ENCODE peak calls at places on chromosomes 1 and 21, in nine cellular contexts. L, B, U, T, J, O, H, R and Y are unnamed samples.

GRCh38 chr1:39845569-39846566 is 37.4 kb downstream of the TRIT1 start:
- DNase-seq in L (no peak), U (peak), B (peak), J (peak), R (no peak), T (peak), O (peak), H (peak), Y (no peak)

GRCh38 chr1:203462878-203463277 is 12.7 kb upstream of the PRELP start:
- DNase-seq in H (no peak), B (peak), L (no peak), O (no peak), R (no peak), U (no peak), J (no peak), T (no peak), Y (no peak)

GRCh38 chr21:36980280-36981048 is 14.0 kb upstream of the HLCS start:
- DNase-seq in J (peak), T (peak), B (no peak), U (no peak), R (no peak), O (no peak), H (no peak), L (no peak), Y (peak)

GRCh38 chr21:38661296-38662223 is 144.2 kb upstream of the ETS2 start:
- DNase-seq in J (no peak), U (peak), O (no peak), T (no peak), B (peak), H (peak), L (no peak), R (no peak), Y (peak)

GRCh38 chr1:74995848-74996247 is 138.3 kb upstream of the LHX8 start:
- DNase-seq in R (no peak), T (no peak), U (no peak), J (peak), H (no peak), O (no peak), B (no peak), L (no peak), Y (no peak)

GRCh38 chr1:7299994-7300393 is 471.1 kb upstream of the VAMP3 start:
- DNase-seq in H (peak), J (no peak), L (no peak), U (no peak), B (peak), T (no peak), R (peak), O (no peak), Y (peak)

GRCh38 chr1:225794954-225795353 is 15.0 kb upstream of the EPHX1 start:
- DNase-seq in H (no peak), L (no peak), O (no peak), B (no peak), R (no peak), U (no peak), J (no peak), T (no peak), Y (no peak)

GRCh38 chr1:60345621-60346020 is 272.1 kb upstream of the C1orf87 start:
- DNase-seq in O (no peak), U (no peak), R (no peak), B (peak), J (no peak), H (no peak), T (no peak), L (no peak), Y (no peak)

GRCh38 chr21:36065497-36066036 is 4.3 kb upstream of the CBR1 start:
- DNase-seq in O (no peak), R (peak), L (no peak), U (peak), J (peak), H (no peak), B (peak), T (no peak), Y (no peak)

GRCh38 chr1:25922633-25923567 is 16.7 kb upstream of the STMN1 start:
- DNase-seq in H (no peak), O (peak), L (peak), J (peak), U (peak), R (no peak), B (no peak), T (peak), Y (peak)

GRCh38 chr1:55827350-55827749 is 612.2 kb upstream of the USP24 start:
- DNase-seq in H (peak), R (peak), B (peak), T (no peak), O (no peak), U (peak), J (no peak), L (no peak), Y (no peak)

GRCh38 chr1:202590975-202591411 is 119.3 kb downstream of the SYT2 start:
- DNase-seq in T (no peak), B (no peak), H (no peak), O (no peak), J (no peak), R (no peak), U (no peak), L (no peak), Y (no peak)

GRCh38 chr1:116825735-116826438 is 71.7 kb downstream of the CD2 start:
- DNase-seq in B (no peak), O (no peak), U (no peak), R (no peak), T (no peak), L (no peak), H (no peak), J (peak), Y (peak)

GRCh38 chr1:213977909-213978308 is 9.9 kb upstream of the PROX1 start:
- DNase-seq in U (no peak), R (no peak), H (no peak), L (no peak), O (no peak), J (no peak), T (no peak), B (no peak), Y (no peak)

GRCh38 chr1:222466150-222466865 is 81.6 kb downstream of the HHIPL2 start:
- DNase-seq in O (no peak), L (no peak), T (no peak), U (no peak), B (no peak), R (no peak), H (no peak), J (no peak), Y (no peak)

GRCh38 chr1:203127672-203128611 is at the start of gene ADORA1:
- DNase-seq in R (peak), L (peak), O (no peak), J (peak), U (peak), H (no peak), T (peak), B (peak), Y (peak)

GRCh38 chr1:202162049-202162417 is 1.6 kb upstream of the PTPN7 start:
- DNase-seq in B (no peak), U (no peak), O (no peak), T (no peak), J (no peak), R (no peak), H (no peak), L (no peak), Y (no peak)

GRCh38 chr1:247375747-247376146 is 40.2 kb upstream of the NLRP3 start:
- DNase-seq in J (no peak), L (no peak), T (no peak), O (no peak), H (no peak), R (no peak), B (no peak), U (no peak), Y (no peak)

GRCh38 chr1:59669752-59670312 is 144.9 kb upstream of the HOOK1 start:
- DNase-seq in H (no peak), B (peak), T (peak), J (no peak), L (peak), R (no peak), O (no peak), U (peak), Y (peak)